ENCODE peak calls at places on chromosomes 13 and 19, in five cellular contexts. One of them, this sample, is unnamed.

GRCh38 chr19:8445488-8446001 is 770 bp downstream of the HNRNPM start:
- DNase-seq in Karpas-422: peak; percentile 82
- DNase-seq in HepG2: no peak
- DNase-seq in fibroblast of lung: peak; percentile 43
- DNase-seq in astrocyte: no peak
- DNase-seq in this sample: peak; percentile 67

GRCh38 chr19:11373166-11373884 is 1.1 kb upstream of the SWSAP1 start:
- DNase-seq in astrocyte: peak; percentile 25
- DNase-seq in Karpas-422: peak; percentile 51
- DNase-seq in HepG2: no peak
- DNase-seq in fibroblast of lung: peak; percentile 36
- DNase-seq in this sample: peak; percentile 89

GRCh38 chr19:19668230-19669012 is at the start of gene ZNF101:
- DNase-seq in fibroblast of lung: peak; percentile 84
- DNase-seq in Karpas-422: peak; percentile 99
- DNase-seq in astrocyte: peak; percentile 70
- DNase-seq in HepG2: peak; percentile 99
- DNase-seq in this sample: peak; percentile 98

GRCh38 chr19:17965370-17966114 is 1.4 kb upstream of the KCNN1 start:
- DNase-seq in HepG2: no peak
- DNase-seq in astrocyte: no peak
- DNase-seq in Karpas-422: no peak
- DNase-seq in fibroblast of lung: no peak
- DNase-seq in this sample: no peak

GRCh38 chr19:35860818-35861639 is 4.3 kb downstream of the KIRREL2 start:
- DNase-seq in fibroblast of lung: no peak
- DNase-seq in astrocyte: no peak
- DNase-seq in HepG2: peak; percentile 89
- DNase-seq in Karpas-422: no peak
- DNase-seq in this sample: peak; percentile 98

GRCh38 chr13:32791545-32792172 is 205.4 kb downstream of the PDS5B start:
- DNase-seq in HepG2: peak; percentile 30
- DNase-seq in fibroblast of lung: no peak
- DNase-seq in astrocyte: no peak
- DNase-seq in Karpas-422: no peak
- DNase-seq in this sample: no peak

GRCh38 chr13:90553167-90553566 is 794.3 kb upstream of the MIR17HG start:
- DNase-seq in Karpas-422: no peak
- DNase-seq in fibroblast of lung: no peak
- DNase-seq in astrocyte: no peak
- DNase-seq in HepG2: no peak
- DNase-seq in this sample: no peak

GRCh38 chr13:76350399-76350798 is 535.8 kb downstream of the KCTD12 start:
- DNase-seq in fibroblast of lung: no peak
- DNase-seq in Karpas-422: no peak
- DNase-seq in astrocyte: no peak
- DNase-seq in HepG2: no peak
- DNase-seq in this sample: no peak

GRCh38 chr13:101736551-101736950 is 284.1 kb downstream of the ITGBL1 start:
- DNase-seq in fibroblast of lung: no peak
- DNase-seq in astrocyte: no peak
- DNase-seq in Karpas-422: no peak
- DNase-seq in HepG2: no peak
- DNase-seq in this sample: no peak

DNA sequence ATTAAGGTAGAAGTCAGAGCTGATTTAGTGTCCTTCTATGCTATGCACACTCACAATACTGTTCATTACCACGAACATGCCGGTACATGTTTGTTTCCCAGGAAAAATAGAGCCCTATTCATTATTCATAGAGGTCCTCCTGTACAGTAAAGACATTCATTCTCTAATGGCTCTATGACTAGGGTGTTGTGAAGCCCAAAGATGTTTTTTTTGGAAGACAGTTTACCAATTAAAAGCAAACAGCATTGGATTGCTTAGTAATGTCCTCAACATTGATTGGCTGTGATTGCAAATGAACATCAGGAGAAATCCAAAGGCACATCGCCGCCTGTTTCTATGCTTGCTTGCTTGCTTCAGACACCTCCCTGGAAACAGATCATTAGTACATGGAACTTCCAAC is 8.9 kb upstream of the GPC6 start:
- DNase-seq in HepG2: peak; percentile 32
- DNase-seq in fibroblast of lung: peak; percentile 40
- DNase-seq in Karpas-422: no peak
- DNase-seq in astrocyte: peak; percentile 40
- DNase-seq in this sample: peak; percentile 51
- H3K9ac ChIP-seq in HepG2: no peak overlapping the region
- H3K9ac ChIP-seq in fibroblast of lung: no peak overlapping the region
- H3K9ac ChIP-seq in Karpas-422: no peak overlapping the region
- H3K9ac ChIP-seq in astrocyte: no peak overlapping the region
- H3K9ac ChIP-seq in this sample: peak overlapping the region; percentile 98

DNA sequence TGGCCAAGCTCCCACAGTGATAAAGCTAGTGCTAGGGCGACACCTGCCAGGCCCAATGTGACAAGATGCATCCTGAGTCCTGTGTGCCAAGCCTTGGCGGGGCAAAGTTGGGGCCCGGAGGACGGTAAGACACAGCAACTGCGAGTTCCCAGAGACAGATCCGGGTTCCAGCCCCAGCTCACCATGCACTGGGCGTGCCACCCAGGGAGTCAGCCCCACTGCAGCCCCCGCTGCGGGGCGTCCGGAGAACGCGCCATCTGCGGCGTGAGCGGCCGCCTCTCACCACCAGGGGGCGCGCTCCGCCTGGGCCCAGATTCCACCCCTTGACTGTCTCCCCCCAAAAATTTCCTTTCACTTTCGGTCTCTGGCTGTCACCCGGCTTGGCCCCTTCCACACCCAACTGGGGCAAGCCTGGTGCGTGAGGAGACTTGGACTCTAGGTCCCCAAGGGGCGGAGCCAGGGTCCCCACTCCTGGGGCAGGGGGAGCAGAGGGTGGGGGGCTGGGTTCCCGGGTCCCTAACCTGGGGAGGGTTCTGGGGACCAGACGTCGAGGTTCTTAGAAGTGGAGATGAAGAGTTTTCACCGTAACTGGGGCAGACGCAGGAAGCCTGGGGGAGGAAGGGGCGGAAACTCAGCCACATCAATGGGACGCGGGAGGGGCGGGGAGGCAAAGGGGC is at the start of gene FLT3LG:
- DNase-seq in fibroblast of lung: peak; percentile 53
- DNase-seq in HepG2: peak; percentile 46
- DNase-seq in astrocyte: no peak
- DNase-seq in Karpas-422: peak; percentile 96
- DNase-seq in this sample: peak; percentile 83
- H3K4me1 ChIP-seq in fibroblast of lung: no peaks in the 10 kb centered on the region
- H3K4me1 ChIP-seq in HepG2: peaks cover 34% of the 10 kb centered on the region
- H3K4me1 ChIP-seq in astrocyte: peaks cover 4% of the 10 kb centered on the region
- H3K4me1 ChIP-seq in Karpas-422: peaks cover 27% of the 10 kb centered on the region
- H3K4me1 ChIP-seq in this sample: no peaks in the 10 kb centered on the region

DNA sequence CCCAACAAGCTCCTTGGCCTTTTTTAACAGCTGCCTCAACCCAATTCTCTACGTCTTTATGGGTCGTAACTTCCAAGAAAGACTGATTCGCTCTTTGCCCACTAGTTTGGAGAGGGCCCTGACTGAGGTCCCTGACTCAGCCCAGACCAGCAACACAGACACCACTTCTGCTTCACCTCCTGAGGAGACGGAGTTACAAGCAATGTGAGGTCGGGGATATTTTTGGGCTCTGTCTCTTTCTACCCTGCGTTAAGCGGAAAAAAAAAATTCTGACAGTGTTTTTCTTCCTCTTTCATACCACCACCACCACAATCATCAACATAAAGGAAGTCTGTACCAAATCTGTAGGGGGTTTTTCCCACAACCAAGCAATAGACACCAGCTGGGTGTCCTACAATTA is 29.6 kb downstream of the FPR3 start:
- DNase-seq in fibroblast of lung: no peak
- DNase-seq in Karpas-422: no peak
- DNase-seq in HepG2: no peak
- DNase-seq in astrocyte: no peak
- DNase-seq in this sample: no peak
- H3K27ac ChIP-seq in fibroblast of lung: no peak overlapping the region
- H3K27ac ChIP-seq in Karpas-422: no peak overlapping the region
- H3K27ac ChIP-seq in HepG2: no peak overlapping the region
- H3K27ac ChIP-seq in astrocyte: no peak overlapping the region
- H3K27ac ChIP-seq in this sample: no peak overlapping the region

GRCh38 chr19:5803752-5804515 is 933 bp upstream of the NRTN start:
- DNase-seq in astrocyte: peak; percentile 47
- DNase-seq in fibroblast of lung: peak; percentile 70
- DNase-seq in HepG2: peak; percentile 83
- DNase-seq in Karpas-422: peak; percentile 98
- DNase-seq in this sample: peak; percentile 99
- H3K9ac ChIP-seq in astrocyte: peak overlapping the region; percentile 40
- H3K9ac ChIP-seq in fibroblast of lung: no peak overlapping the region
- H3K9ac ChIP-seq in HepG2: peak overlapping the region; percentile 43
- H3K9ac ChIP-seq in Karpas-422: no peak overlapping the region
- H3K9ac ChIP-seq in this sample: no peak overlapping the region

This sample was measured in endodermal cell.